ENCODE peak calls at places on chromosomes 3 and 15, in ten cellular contexts. B is fibroblast of lung, F is astrocyte, C is stomach, J is BE2C, O is A549, Z is mammary epithelial cell, V is IMR-90, A is A673, U is suprapubic skin. E is an unnamed sample. For H3K4me1, the result is how much of the 10 kb centered on the place peaks cover.

GRCh38 chr15:97401970-97402369 is 558.5 kb upstream of the ARRDC4 start:
- DNase-seq in B (no peak), F (no peak), C (no peak), J (no peak), O (no peak), Z (no peak), V (no peak), A (no peak), U (no peak), E (no peak)

GRCh38 chr3:113111308-113111707 is 100.0 kb upstream of the BOC start:
- DNase-seq in B (no peak), F (peak), C (no peak), J (no peak), O (no peak), Z (peak), V (peak), A (no peak), U (no peak), E (no peak)

GRCh38 chr3:138016065-138016464 is 6.1 kb downstream of the CLDN18 start:
- DNase-seq in B (no peak), F (no peak), C (no peak), J (no peak), O (no peak), Z (no peak), V (no peak), A (no peak), U (no peak), E (no peak)

GRCh38 chr3:29720660-29721059 is 439.8 kb downstream of the RBMS3 start:
- DNase-seq in B (no peak), F (no peak), C (no peak), J (no peak), O (no peak), Z (no peak), V (no peak), A (peak), U (no peak), E (no peak)

GRCh38 chr3:139227165-139227564 is 116.7 kb upstream of the MRPS22 start:
- DNase-seq in B (no peak), F (peak), C (peak), J (no peak), O (no peak), Z (no peak), V (no peak), A (no peak), U (no peak), E (no peak)

GRCh38 chr3:196168808-196169391 is 42.3 kb downstream of the ZDHHC19 start:
- DNase-seq in B (no peak), F (no peak), C (peak), J (peak), O (no peak), Z (no peak), V (no peak), A (no peak), U (no peak), E (no peak)

GRCh38 chr15:41779662-41780157 is 5.4 kb downstream of the MAPKBP1 start:
- DNase-seq in B (no peak), F (no peak), C (no peak), J (no peak), O (no peak), Z (no peak), V (no peak), A (no peak), U (no peak), E (no peak)

GRCh38 chr3:10502185-10502880 is 3.1 kb downstream of the ATP2B2 start:
- DNase-seq in B (no peak), F (no peak), C (no peak), J (no peak), O (no peak), Z (no peak), V (no peak), A (no peak), U (no peak), E (no peak)

GRCh38 chr3:127006781-127007436 is 24.0 kb downstream of the PLXNA1 start:
- DNase-seq in B (no peak), F (peak), C (no peak), J (peak), O (no peak), Z (peak), V (no peak), A (no peak), U (no peak), E (no peak)

GRCh38 chr15:74394090-74394846 is 26.8 kb upstream of the CYP11A1 start:
- DNase-seq in B (no peak), F (no peak), C (no peak), J (no peak), O (no peak), Z (no peak), V (no peak), A (no peak), U (no peak), E (no peak)

GRCh38 chr3:49172616-49173041 is 1.2 kb downstream of the KLHDC8B start:
- DNase-seq in B (no peak), F (no peak), C (no peak), J (no peak), O (no peak), Z (no peak), V (no peak), A (no peak), U (no peak), E (no peak)

GRCh38 chr15:63334821-63335220 is 46.8 kb downstream of the CA12 start:
- DNase-seq in B (no peak), F (no peak), C (no peak), J (peak), O (no peak), Z (no peak), V (no peak), A (no peak), U (no peak), E (no peak)

GRCh38 chr15:98347001-98347400 is 301.3 kb upstream of the IGF1R start:
- DNase-seq in B (no peak), F (no peak), C (no peak), J (no peak), O (no peak), Z (no peak), V (no peak), A (no peak), U (no peak), E (no peak)

GRCh38 chr3:7288133-7288532 is 427.2 kb downstream of the GRM7 start:
- DNase-seq in B (no peak), F (no peak), C (no peak), J (no peak), O (no peak), Z (no peak), V (no peak), A (no peak), U (no peak), E (no peak)

GRCh38 chr3:103056953-103057450 is 622.2 kb downstream of the ZPLD1 start:
- DNase-seq in B (no peak), F (peak), C (no peak), J (no peak), O (no peak), Z (no peak), V (no peak), A (peak), U (no peak), E (no peak)

GRCh38 chr15:26087395-26087794 is 224.3 kb upstream of the ATP10A start:
- DNase-seq in B (no peak), F (peak), C (no peak), J (no peak), O (no peak), Z (peak), V (peak), A (no peak), U (no peak), E (no peak)

GRCh38 chr15:39474657-39475056 is 106.2 kb upstream of the THBS1 start:
- DNase-seq in B (no peak), F (no peak), C (no peak), J (no peak), O (no peak), Z (no peak), V (no peak), A (no peak), U (no peak), E (no peak)

GRCh38 chr3:159416854-159417253 is 571.8 kb upstream of the IL12A start:
- DNase-seq in B (peak), F (peak), C (no peak), J (no peak), O (no peak), Z (no peak), V (peak), A (no peak), U (no peak), E (no peak)

GRCh38 chr15:78987891-78988360 is 43.1 kb upstream of the CTSH start:
- DNase-seq in B (peak), F (no peak), C (no peak), J (no peak), O (no peak), Z (no peak), V (no peak), A (no peak), U (no peak), E (no peak)

GRCh38 chr3:170528731-170529130 is 57.1 kb downstream of the SLC7A14 start:
- DNase-seq in B (no peak), F (no peak), C (no peak), J (no peak), O (no peak), Z (no peak), V (no peak), A (no peak), U (no peak), E (no peak)

GRCh38 chr3:149663966-149664365 is 6.1 kb upstream of the WWTR1 start:
- DNase-seq in B (no peak), F (no peak), C (no peak), J (no peak), O (no peak), Z (peak), V (no peak), A (no peak), U (no peak), E (no peak)

GRCh38 chr3:11381563-11381962 is 109.4 kb downstream of the ATG7 start:
- DNase-seq in B (peak), F (no peak), C (no peak), J (no peak), O (no peak), Z (no peak), V (peak), A (no peak), U (no peak), E (no peak)

GRCh38 chr3:63355809-63356208 is 77.7 kb downstream of the SYNPR start:
- DNase-seq in B (no peak), F (peak), C (no peak), J (no peak), O (no peak), Z (no peak), V (no peak), A (no peak), U (no peak), E (no peak)

GRCh38 chr3:172333692-172334457 is 114.4 kb downstream of the GHSR start:
- DNase-seq in B (no peak), F (no peak), C (no peak), J (no peak), O (no peak), Z (no peak), V (no peak), A (no peak), U (no peak), E (no peak)
- TF ChIP-seq CTCF in B (no peak), F (no peak), C (peak), J (peak), O (peak), Z (no peak), V (no peak), A (peak), U (no peak), E (no peak)

GRCh38 chr3:174531262-174531982 is 327.7 kb upstream of the NAALADL2 start:
- DNase-seq in B (no peak), F (no peak), C (no peak), J (no peak), O (no peak), Z (no peak), V (no peak), A (no peak), U (no peak), E (no peak)
- H3K4me1 ChIP-seq in B (under half), F (under half), C (under half), J (under half), O (under half), Z (under half), V (under half), A (under half), U (under half), E (under half)

GRCh38 chr15:75673426-75674247 is 25.9 kb downstream of the SNX33 start:
- DNase-seq in B (peak), F (peak), C (peak), J (no peak), O (no peak), Z (peak), V (peak), A (no peak), U (no peak), E (no peak)

GRCh38 chr15:75672646-75673425 is 25.1 kb downstream of the SNX33 start:
- DNase-seq in B (peak), F (peak), C (peak), J (peak), O (peak), Z (no peak), V (peak), A (no peak), U (no peak), E (no peak)

GRCh38 chr15:75675579-75676404 is 28.1 kb downstream of the SNX33 start:
- DNase-seq in B (no peak), F (no peak), C (no peak), J (no peak), O (no peak), Z (no peak), V (no peak), A (no peak), U (no peak), E (no peak)

GRCh38 chr15:75672111-75672602 is 24.4 kb downstream of the SNX33 start:
- DNase-seq in B (no peak), F (peak), C (no peak), J (no peak), O (no peak), Z (no peak), V (no peak), A (no peak), U (no peak), E (no peak)

GRCh38 chr15:75674366-75674765 is 26.7 kb downstream of the SNX33 start:
- DNase-seq in B (no peak), F (no peak), C (no peak), J (no peak), O (no peak), Z (no peak), V (no peak), A (no peak), U (no peak), E (no peak)
- TF ChIP-seq CTCF in B (no peak), F (no peak), C (no peak), J (no peak), O (no peak), Z (no peak), V (no peak), A (no peak), U (no peak), E (no peak)

GRCh38 chr3:58011580-58011979 is 3.4 kb downstream of the FLNB start:
- DNase-seq in B (no peak), F (no peak), C (no peak), J (no peak), O (no peak), Z (no peak), V (no peak), A (no peak), U (no peak), E (no peak)
- H3K4me1 ChIP-seq in B (under half), F (under half), C (half or more), J (under half), O (half or more), Z (under half), V (under half), A (under half), U (half or more), E (half or more)

GRCh38 chr3:150743508-150743907 is 19.5 kb downstream of the SIAH2 start:
- DNase-seq in B (no peak), F (peak), C (no peak), J (no peak), O (peak), Z (peak), V (peak), A (no peak), U (no peak), E (no peak)

GRCh38 chr3:150742141-150742523 is 20.8 kb downstream of the SIAH2 start:
- DNase-seq in B (no peak), F (no peak), C (no peak), J (no peak), O (no peak), Z (no peak), V (no peak), A (no peak), U (no peak), E (no peak)

GRCh38 chr3:150742679-150743078 is 20.3 kb downstream of the SIAH2 start:
- DNase-seq in B (no peak), F (peak), C (no peak), J (no peak), O (no peak), Z (no peak), V (no peak), A (peak), U (no peak), E (no peak)

GRCh38 chr3:150745832-150746231 is 17.1 kb downstream of the SIAH2 start:
- DNase-seq in B (no peak), F (no peak), C (no peak), J (no peak), O (no peak), Z (no peak), V (no peak), A (no peak), U (no peak), E (no peak)

GRCh38 chr3:150744041-150745026 is 18.6 kb downstream of the SIAH2 start:
- DNase-seq in B (no peak), F (no peak), C (no peak), J (no peak), O (no peak), Z (peak), V (no peak), A (peak), U (no peak), E (no peak)
- TF ChIP-seq CTCF in B (no peak), F (no peak), C (no peak), J (no peak), O (no peak), Z (no peak), V (no peak), A (no peak), U (no peak), E (no peak)

DNA sequence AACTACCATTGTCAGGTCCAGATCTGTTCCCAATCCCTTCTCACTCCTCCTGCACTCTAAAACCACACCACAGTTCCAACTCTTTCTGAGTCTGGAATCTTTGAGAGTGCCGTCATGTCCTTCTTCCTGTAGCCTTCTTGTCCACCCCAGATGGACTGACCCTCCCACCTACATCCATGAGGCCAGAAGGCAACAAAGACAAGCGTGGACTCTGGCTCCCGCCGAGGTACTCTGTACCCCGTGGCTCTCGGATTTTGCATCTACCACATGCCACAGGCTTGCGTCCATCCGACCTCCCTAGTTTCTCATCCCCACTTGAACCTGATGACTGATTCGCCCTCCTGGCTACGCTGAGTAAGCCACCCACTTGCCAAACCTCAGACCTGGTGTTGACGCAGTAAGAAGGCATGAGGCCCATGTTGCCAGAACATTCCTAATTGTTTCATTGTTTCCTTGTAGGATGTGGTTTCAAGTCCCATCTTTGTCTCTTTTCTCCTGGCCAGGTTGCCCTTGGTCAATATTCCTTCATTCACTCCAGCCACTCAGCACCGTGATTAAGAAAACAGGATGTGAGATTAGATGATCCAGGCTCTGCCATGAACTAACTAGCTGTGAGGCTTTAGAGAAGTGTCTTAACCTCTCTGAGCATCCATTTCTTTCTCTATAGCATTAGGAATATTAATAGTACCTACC is 1.1 kb upstream of the ZBTB38 start:
- DNase-seq in B (peak), F (peak), C (no peak), J (no peak), O (peak), Z (peak), V (peak), A (no peak), U (no peak), E (no peak)
- H3K4me1 ChIP-seq in B (under half), F (half or more), C (under half), J (under half), O (half or more), Z (under half), V (under half), A (under half), U (under half), E (under half)

DNA sequence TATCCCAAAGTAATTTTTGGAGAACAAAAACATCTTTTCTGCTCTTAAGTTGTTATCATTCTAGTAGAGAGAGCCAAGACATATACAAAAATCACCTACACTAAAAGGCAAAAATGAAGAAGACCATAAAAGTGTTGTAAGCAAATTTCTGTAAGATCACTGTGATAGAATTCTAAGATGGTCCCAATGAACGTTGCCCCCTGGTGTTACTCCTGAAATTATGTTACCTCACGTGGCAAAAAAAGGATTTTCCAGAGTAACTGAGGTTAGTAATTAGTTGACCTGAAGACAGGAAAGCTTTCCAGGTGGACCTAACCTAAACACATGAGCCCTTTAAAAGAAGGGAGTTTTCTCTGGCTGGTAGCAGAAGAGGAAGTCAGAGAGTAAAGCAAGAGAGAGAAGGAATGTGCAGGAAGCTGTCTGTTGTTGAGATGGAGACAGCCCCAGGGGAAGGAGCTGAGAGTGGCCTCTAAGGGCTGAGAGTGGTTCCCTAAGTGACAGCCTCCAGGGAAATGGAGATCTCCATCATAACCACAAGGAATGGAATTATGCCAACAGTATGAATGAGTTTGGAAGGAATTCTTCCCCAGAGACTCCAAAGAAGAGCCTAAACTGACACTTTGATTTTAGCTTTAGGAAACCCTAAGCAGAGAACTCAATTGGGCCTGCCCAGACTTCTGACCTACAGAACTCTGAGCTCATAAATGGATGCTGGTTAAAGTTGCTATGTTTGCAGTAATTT is 205.9 kb downstream of the CD47 start:
- DNase-seq in B (peak), F (peak), C (no peak), J (peak), O (no peak), Z (peak), V (peak), A (peak), U (no peak), E (no peak)
- TF ChIP-seq CTCF in B (no peak), F (no peak), C (no peak), J (peak), O (no peak), Z (no peak), V (no peak), A (peak), U (no peak), E (no peak)

DNA sequence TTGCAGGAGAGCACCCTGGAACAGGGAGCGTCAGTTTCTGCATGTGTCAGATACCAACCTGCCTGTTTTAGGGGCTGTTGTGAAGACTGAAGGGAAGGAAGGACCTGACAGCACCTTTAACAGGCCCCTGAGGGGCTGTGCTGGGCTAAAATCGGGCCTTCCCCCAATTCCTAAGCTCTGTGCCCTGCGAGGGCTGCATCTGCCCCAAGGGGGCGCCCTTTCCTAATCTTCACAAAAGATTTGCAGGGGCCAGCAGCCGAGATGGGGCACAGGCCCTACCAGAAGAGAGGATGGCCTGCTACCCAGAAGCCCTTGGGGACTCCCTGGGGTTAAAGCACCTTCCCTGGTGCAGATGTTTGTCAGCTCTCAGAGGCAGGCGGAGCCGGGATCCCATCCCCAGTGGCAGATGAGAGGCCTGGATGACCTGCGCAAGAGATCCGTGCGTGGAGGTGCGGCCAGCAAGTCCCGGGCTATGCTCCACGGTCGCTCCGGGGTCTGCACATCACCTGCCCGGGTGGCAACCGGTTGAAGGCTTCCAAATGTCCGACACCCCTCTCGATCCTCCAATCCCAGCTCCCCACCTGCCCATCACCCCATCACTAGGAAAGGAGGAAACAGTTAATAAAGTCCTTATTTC is 53.6 kb downstream of the RHCG start:
- DNase-seq in B (peak), F (no peak), C (peak), J (peak), O (peak), Z (no peak), V (peak), A (peak), U (no peak), E (no peak)
- H3K4me1 ChIP-seq in B (under half), F (under half), C (under half), J (under half), O (under half), Z (under half), V (under half), A (under half), U (under half), E (under half)

E was measured in vagina.